ENCODE peak calls at places on chromosomes 6 and 20, in four cellular contexts. A is HCT116, L is H1, S is K562. V is an unnamed sample.
A peak's percentile ranks its signal among the peaks of the same experiment; 100 is the strongest.

GRCh38 chr6:1756472-1757129 is 146.9 kb downstream of the FOXC1 start:
- DNase-seq in S (no peak), L (no peak), A (no peak), V (no peak)

GRCh38 chr6:39585641-39586040 is 139.6 kb downstream of the KIF6 start:
- DNase-seq in S (no peak), A (no peak), L (no peak), V (no peak)

GRCh38 chr20:6836821-6837374 is 69.4 kb downstream of the BMP2 start:
- DNase-seq in S (no peak), A (no peak), L (no peak), V (no peak)

GRCh38 chr6:136446579-136447182 is 103.5 kb downstream of the MAP7 start:
- DNase-seq in L (no peak), S (no peak), A (no peak), V (no peak)

GRCh38 chr6:135880066-135880972 is 28.8 kb downstream of the PDE7B start:
- DNase-seq in S (no peak), A (no peak), L (no peak), V (peak; percentile 24)

GRCh38 chr6:13355043-13355945 is 27.0 kb upstream of the TBC1D7 start:
- DNase-seq in S (peak; percentile 31), A (peak; percentile 35), L (no peak), V (no peak)

GRCh38 chr20:38805502-38805957 is at the start of gene PPP1R16B:
- DNase-seq in L (peak; percentile 87), S (peak; percentile 86), A (no peak), V (no peak)

GRCh38 chr6:1849686-1850580 is 240.2 kb downstream of the FOXC1 start:
- DNase-seq in A (no peak), S (no peak), L (no peak), V (no peak)

GRCh38 chr6:63644668-63645326 is 9.2 kb downstream of the PHF3 start:
- DNase-seq in L (no peak), A (no peak), S (no peak), V (no peak)

GRCh38 chr6:41441598-41442205 is 104.5 kb upstream of the FOXP4 start:
- DNase-seq in L (no peak), A (no peak), S (no peak), V (no peak)

GRCh38 chr6:32226434-32226833 is 2.6 kb upstream of the NOTCH4 start:
- DNase-seq in L (no peak), A (no peak), S (no peak), V (no peak)

GRCh38 chr20:35200255-35200654 is 26.2 kb upstream of the MMP24 start:
- DNase-seq in A (no peak), S (no peak), L (no peak), V (no peak)

GRCh38 chr20:32447136-32448027 is 89.3 kb downstream of the ASXL1 start:
- DNase-seq in A (no peak), L (no peak), S (no peak), V (no peak)

GRCh38 chr20:45311589-45312211 is 3.6 kb upstream of the MATN4 start:
- DNase-seq in S (peak; percentile 81), A (peak; percentile 47), L (peak; percentile 93), V (peak; percentile 78)

GRCh38 chr6:166466178-166467122 is 83.7 kb upstream of the MPC1 start:
- DNase-seq in A (no peak), S (no peak), L (no peak), V (no peak)

GRCh38 chr20:19858972-19859371 is 100.9 kb downstream of the RIN2 start:
- DNase-seq in A (no peak), L (no peak), S (no peak), V (no peak)

GRCh38 chr6:1406306-1407058 is 17.1 kb downstream of the FOXF2 start:
- DNase-seq in S (no peak), L (no peak), A (no peak), V (no peak)

GRCh38 chr6:119436583-119436982 is 87.0 kb upstream of the MAN1A1 start:
- DNase-seq in A (no peak), S (peak; percentile 37), L (no peak), V (no peak)

GRCh38 chr20:19940945-19941590 is 76.1 kb upstream of the NAA20 start:
- DNase-seq in L (no peak), S (no peak), A (no peak), V (no peak)

GRCh38 chr6:47195251-47195650 is 114.5 kb downstream of the TNFRSF21 start:
- DNase-seq in S (no peak), L (no peak), A (no peak), V (no peak)

GRCh38 chr20:10040070-10040970 is 5.5 kb downstream of the ANKEF1 start:
- DNase-seq in A (peak; percentile 50), S (no peak), L (no peak), V (no peak)

GRCh38 chr6:152112503-152113261 is 305.2 kb downstream of the ESR1 start:
- DNase-seq in L (no peak), A (no peak), S (no peak), V (no peak)

GRCh38 chr6:18387061-18387721 is at the start of gene RNF144B:
- DNase-seq in S (no peak), L (peak; percentile 82), A (peak; percentile 69), V (peak; percentile 97)

GRCh38 chr6:83758533-83758932 is 49.6 kb upstream of the SNAP91 start:
- DNase-seq in S (no peak), L (no peak), A (no peak), V (no peak)

GRCh38 chr6:136317023-136317649 is 27.5 kb upstream of the BCLAF1 start:
- DNase-seq in S (peak; percentile 68), L (no peak), A (peak; percentile 71), V (peak; percentile 23)

GRCh38 chr6:7971499-7971898 is 60.9 kb upstream of the TXNDC5 start:
- DNase-seq in L (no peak), A (no peak), S (no peak), V (no peak)

DNA sequence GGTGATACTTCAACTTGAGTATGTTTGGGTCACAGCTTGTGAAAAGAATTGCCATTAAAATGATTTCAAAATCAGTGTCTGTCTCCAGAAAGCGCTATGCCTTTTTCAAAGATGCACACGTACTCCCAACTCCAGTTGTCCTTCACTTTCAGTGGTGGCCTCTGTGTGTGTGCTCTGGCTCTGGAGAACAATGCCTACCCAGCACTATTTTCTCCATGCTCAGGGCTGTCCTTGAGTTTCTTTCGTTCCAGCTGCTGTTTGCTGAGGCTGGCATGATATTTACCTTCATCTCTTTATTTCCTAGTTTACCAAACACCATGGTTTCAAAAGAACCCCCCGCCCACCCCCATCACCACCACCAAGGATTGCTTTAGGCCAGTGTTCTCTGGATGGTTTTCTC is 136.8 kb downstream of the QRSL1 start:
- DNase-seq in L (no peak), A (no peak), S (no peak), V (no peak)
- TF ChIP-seq JUND in L (no peak), A (no peak), S (no peak), V (no peak)

DNA sequence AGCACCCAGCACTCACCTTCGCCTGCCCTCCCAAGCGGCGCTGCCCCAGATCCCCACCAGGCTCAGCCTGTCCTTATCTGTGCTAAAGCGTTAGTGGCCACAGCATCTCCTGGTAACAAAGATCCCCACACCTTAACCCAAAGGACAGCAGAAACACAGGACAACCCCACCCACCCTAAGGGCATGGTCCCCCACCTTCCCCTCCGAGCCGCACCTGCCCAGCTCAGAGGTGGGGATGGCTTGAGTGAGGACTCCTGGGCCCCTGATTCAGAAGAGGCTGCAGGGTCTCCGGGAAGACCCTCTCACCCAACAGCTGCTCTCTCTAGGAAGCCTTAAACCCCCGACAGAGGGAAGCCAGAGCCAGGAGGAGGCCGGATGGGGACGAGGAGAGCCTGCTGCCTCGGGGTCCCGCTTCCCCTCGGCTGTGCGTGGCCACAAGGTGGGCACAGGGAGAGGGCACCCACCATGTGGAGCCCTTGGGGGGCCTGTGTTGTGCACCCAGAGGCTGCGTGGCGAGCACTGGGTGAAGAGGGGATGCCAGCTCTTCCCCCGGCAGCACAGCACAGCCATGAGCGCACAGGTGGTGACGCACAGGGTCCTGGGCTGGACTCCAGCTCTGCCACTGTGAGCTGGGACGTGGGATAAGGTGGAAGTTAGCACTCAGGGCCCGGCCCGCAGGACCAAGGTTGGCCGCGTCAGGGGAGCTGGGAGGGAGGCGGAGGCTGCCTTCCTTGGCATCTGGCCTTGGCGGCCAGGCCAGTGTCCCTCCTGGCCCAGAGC is 31.9 kb upstream of the MRGBP start:
- DNase-seq in A (no peak), S (no peak), L (no peak), V (no peak)
- TF ChIP-seq JUND in A (no peak), S (no peak), L (no peak), V (no peak)

GRCh38 chr6:127786109-127786508 is 114.7 kb downstream of the THEMIS start:
- DNase-seq in S (no peak), L (no peak), A (no peak), V (no peak)
- TF ChIP-seq JUND in S (no peak), L (no peak), A (no peak), V (no peak)

GRCh38 chr6:146857180-146857959 is 258.6 kb downstream of the ADGB start:
- DNase-seq in L (peak; percentile 87), A (peak; percentile 43), S (peak; percentile 87), V (peak; percentile 26)
- TF ChIP-seq JUND in L (peak; percentile 60), A (no peak), S (peak; percentile 93), V (no peak)

DNA sequence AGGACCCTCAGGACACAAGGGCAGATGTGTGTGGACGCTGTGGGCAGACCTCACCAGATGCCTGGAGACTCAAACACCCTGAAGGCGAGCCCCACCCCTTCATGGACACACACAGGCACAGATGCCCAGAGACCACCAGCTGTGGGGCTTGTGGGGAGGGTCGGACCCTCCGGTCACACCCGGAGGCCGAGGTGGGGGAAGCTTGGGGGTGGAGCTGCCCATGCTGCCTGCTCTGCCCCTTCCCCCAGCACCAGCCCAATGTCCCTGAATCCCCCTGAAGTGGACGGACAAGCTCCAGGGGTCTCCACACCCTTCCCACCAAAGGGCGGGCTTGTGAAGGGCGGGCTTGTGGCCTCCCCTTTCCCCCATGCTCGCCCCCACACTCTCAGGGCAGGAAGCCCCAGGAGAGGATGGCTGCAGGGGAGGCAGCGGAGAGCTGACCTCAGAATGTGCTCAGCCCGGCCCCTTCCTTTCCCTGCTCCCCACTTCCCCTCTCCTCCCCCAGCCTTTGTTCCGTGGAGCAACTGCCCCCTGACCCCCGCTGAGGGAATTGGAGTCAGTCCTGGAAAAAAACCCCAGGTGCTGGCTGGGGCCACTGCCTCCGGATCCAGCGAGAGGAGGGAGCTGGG is 13.8 kb upstream of the ABHD16B start:
- DNase-seq in A (no peak), S (peak; percentile 70), L (peak; percentile 75), V (no peak)
- TF ChIP-seq JUND in A (no peak), S (no peak), L (no peak), V (no peak)

DNA sequence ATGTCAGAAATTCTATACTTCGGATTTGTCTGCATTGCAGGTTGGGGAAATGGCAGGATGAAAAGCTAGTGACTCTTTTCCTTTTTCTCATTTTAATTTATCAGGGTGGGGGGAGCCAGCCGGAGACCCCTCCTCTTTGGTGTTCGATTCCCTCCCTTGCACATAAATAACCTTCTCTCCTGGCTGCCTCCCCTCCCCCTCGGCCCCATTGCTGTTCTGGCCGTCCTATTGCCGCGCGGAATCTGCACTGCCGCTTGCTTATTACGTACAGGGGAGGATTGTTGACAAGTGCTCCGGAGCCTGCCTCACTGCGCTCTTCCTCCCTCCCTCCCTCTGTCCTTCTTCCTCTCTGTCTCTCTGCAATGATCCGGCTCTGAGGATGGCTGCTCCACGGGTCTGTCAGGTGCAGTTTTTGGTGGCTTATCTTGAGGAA is 154.7 kb downstream of the JARID2 start:
- DNase-seq in L (no peak), A (no peak), S (peak; percentile 69), V (peak; percentile 55)
- TF ChIP-seq JUND in L (no peak), A (no peak), S (no peak), V (no peak)